ENCODE peak calls at places on chromosomes 1 and 21, in four cellular contexts. One of them, this sample, is unnamed.

GRCh38 chr1:9807541-9807940 is 16.2 kb downstream of the CLSTN1 start:
- DNase-seq in WTC11: no peak
- DNase-seq in K562: no peak
- DNase-seq in HepG2: no peak
- DNase-seq in this sample: no peak

GRCh38 chr1:27366411-27367159 is at the start of gene MAP3K6:
- DNase-seq in WTC11: peak
- DNase-seq in K562: peak
- DNase-seq in HepG2: no peak
- DNase-seq in this sample: peak

GRCh38 chr1:61101461-61102440 is 19.4 kb downstream of the NFIA start:
- DNase-seq in WTC11: no peak
- DNase-seq in K562: no peak
- DNase-seq in HepG2: no peak
- DNase-seq in this sample: no peak

GRCh38 chr1:2240251-2241156 is 12.4 kb downstream of the SKI start:
- DNase-seq in WTC11: no peak
- DNase-seq in K562: no peak
- DNase-seq in HepG2: no peak
- DNase-seq in this sample: no peak

GRCh38 chr1:99590578-99591209 is 55.2 kb upstream of the PALMD start:
- DNase-seq in WTC11: no peak
- DNase-seq in K562: no peak
- DNase-seq in HepG2: no peak
- DNase-seq in this sample: no peak

GRCh38 chr1:203590559-203590958 is 36.1 kb upstream of the ATP2B4 start:
- DNase-seq in WTC11: no peak
- DNase-seq in K562: no peak
- DNase-seq in HepG2: no peak
- DNase-seq in this sample: no peak

GRCh38 chr1:90973897-90974798 is 47.7 kb downstream of the ZNF644 start:
- DNase-seq in WTC11: no peak
- DNase-seq in K562: peak
- DNase-seq in HepG2: no peak
- DNase-seq in this sample: no peak

GRCh38 chr1:229388876-229389580 is 44.9 kb downstream of the ACTA1 start:
- DNase-seq in WTC11: no peak
- DNase-seq in K562: no peak
- DNase-seq in HepG2: no peak
- DNase-seq in this sample: no peak

GRCh38 chr1:77686784-77687518 is 4.5 kb upstream of the ZZZ3 start:
- DNase-seq in WTC11: peak
- DNase-seq in K562: no peak
- DNase-seq in HepG2: no peak
- DNase-seq in this sample: no peak

GRCh38 chr1:165225650-165226049 is 130.9 kb downstream of the LMX1A start:
- DNase-seq in WTC11: no peak
- DNase-seq in K562: no peak
- DNase-seq in HepG2: no peak
- DNase-seq in this sample: no peak
- TF ChIP-seq ELF4 in WTC11: no peak
- TF ChIP-seq ELF4 in K562: no peak
- TF ChIP-seq ELF4 in HepG2: no peak
- TF ChIP-seq ELF4 in this sample: no peak

GRCh38 chr1:53303651-53304515 is 24.0 kb downstream of the LRP8 start:
- DNase-seq in WTC11: no peak
- DNase-seq in K562: no peak
- DNase-seq in HepG2: no peak
- DNase-seq in this sample: no peak
- TF ChIP-seq ELF4 in WTC11: no peak
- TF ChIP-seq ELF4 in K562: no peak
- TF ChIP-seq ELF4 in HepG2: no peak
- TF ChIP-seq ELF4 in this sample: no peak

GRCh38 chr1:162993866-162994265 is 75.3 kb upstream of the RGS4 start:
- DNase-seq in WTC11: no peak
- DNase-seq in K562: no peak
- DNase-seq in HepG2: no peak
- DNase-seq in this sample: no peak

GRCh38 chr1:162997499-162998285 is 71.5 kb upstream of the RGS4 start:
- DNase-seq in WTC11: no peak
- DNase-seq in K562: no peak
- DNase-seq in HepG2: no peak
- DNase-seq in this sample: no peak

GRCh38 chr1:162992945-162993344 is 76.2 kb upstream of the RGS4 start:
- DNase-seq in WTC11: no peak
- DNase-seq in K562: no peak
- DNase-seq in HepG2: no peak
- DNase-seq in this sample: no peak

GRCh38 chr1:162996261-162996660 is 72.9 kb upstream of the RGS4 start:
- DNase-seq in WTC11: no peak
- DNase-seq in K562: no peak
- DNase-seq in HepG2: no peak
- DNase-seq in this sample: no peak

DNA sequence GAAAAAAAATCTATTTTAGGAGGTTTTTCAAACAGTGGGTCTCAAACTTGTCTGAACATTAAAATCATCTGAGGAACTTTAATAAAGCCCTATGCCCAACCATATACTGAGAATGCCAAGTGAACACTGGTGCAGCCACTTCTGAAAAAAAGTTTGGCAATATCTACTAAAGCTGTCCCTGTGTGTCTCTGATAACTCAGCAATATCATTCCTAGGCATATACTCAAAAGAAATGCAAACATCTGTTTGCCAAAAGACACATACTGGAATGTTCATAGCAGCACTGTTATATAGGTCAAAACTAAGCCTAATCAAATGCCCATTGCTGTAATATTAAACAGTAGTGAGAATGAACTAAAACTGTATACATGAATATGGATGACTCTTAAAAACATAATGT is 74.2 kb upstream of the RGS4 start:
- DNase-seq in WTC11: no peak
- DNase-seq in K562: no peak
- DNase-seq in HepG2: no peak
- DNase-seq in this sample: no peak
- TF ChIP-seq ELF4 in WTC11: no peak
- TF ChIP-seq ELF4 in K562: no peak
- TF ChIP-seq ELF4 in HepG2: no peak
- TF ChIP-seq ELF4 in this sample: no peak

DNA sequence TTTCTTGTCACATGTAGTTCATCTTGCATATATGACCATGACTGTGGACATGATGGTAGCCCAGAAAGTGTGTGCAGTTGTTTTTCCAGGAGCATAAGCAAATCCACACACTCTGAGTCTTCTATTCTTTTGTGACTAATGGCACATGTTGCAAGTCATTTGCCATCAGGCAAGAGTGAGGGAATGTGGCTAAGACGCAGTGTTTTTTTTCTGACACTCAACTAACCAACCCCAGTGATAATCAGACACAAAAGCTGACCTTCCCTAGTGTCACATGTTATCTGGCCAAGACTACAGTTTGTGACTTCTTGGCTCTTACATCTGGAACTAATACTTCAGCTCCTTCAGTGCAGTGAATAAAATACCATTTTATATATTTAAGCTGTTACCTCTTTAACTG is 108.8 kb downstream of the ITSN1 start:
- DNase-seq in WTC11: no peak
- DNase-seq in K562: peak
- DNase-seq in HepG2: no peak
- DNase-seq in this sample: no peak
- TF ChIP-seq ELF4 in WTC11: no peak
- TF ChIP-seq ELF4 in K562: no peak
- TF ChIP-seq ELF4 in HepG2: no peak
- TF ChIP-seq ELF4 in this sample: no peak

DNA sequence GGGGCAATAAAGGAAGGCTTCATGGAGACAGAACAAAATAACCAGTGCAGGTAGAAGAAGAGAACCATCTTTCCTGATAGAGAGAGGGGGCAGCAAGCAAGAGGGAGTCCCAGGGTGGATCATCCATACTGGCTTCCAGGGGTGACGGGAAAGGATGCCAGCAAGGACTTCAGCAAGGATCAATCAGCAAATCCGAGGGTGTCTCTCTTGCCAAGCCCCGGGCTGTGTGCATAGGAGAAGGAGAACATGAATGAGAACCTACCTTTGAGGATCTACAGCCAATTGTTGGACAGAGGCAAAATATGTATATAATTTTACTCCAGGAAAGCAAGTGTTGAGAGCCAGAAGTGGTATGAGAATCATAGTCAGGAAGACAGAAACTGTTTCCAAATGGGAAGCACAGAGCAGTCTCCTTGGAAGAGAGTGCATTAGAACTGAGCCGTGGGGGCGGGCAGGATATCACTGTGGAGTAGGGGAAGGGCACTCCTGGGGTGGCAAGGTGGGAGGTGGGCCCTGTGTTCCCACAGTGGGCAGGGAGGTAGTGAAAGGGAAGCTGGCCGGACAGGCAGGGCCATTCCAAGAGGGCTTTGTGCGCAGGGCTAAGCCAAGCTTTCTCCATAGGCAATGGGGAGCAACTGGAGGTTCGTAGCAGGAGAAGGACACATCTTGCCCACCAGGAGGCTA is 1.1 kb upstream of the S100A9 start:
- DNase-seq in WTC11: no peak
- DNase-seq in K562: no peak
- DNase-seq in HepG2: no peak
- DNase-seq in this sample: no peak
- TF ChIP-seq ELF4 in WTC11: no peak
- TF ChIP-seq ELF4 in K562: no peak
- TF ChIP-seq ELF4 in HepG2: no peak
- TF ChIP-seq ELF4 in this sample: no peak

GRCh38 chr1:154534263-154534844 is 24.1 kb downstream of the UBE2Q1 start:
- DNase-seq in WTC11: peak
- DNase-seq in K562: peak
- DNase-seq in HepG2: peak
- DNase-seq in this sample: peak
- TF ChIP-seq ELF4 in WTC11: no peak
- TF ChIP-seq ELF4 in K562: no peak
- TF ChIP-seq ELF4 in HepG2: no peak
- TF ChIP-seq ELF4 in this sample: no peak

GRCh38 chr1:46818591-46818990 is 19.7 kb downstream of the CYP4B1 start:
- DNase-seq in WTC11: no peak
- DNase-seq in K562: no peak
- DNase-seq in HepG2: no peak
- DNase-seq in this sample: no peak

GRCh38 chr1:46820076-46820475 is 21.2 kb downstream of the CYP4B1 start:
- DNase-seq in WTC11: no peak
- DNase-seq in K562: no peak
- DNase-seq in HepG2: no peak
- DNase-seq in this sample: no peak

GRCh38 chr1:46819335-46819734 is 20.5 kb downstream of the CYP4B1 start:
- DNase-seq in WTC11: no peak
- DNase-seq in K562: no peak
- DNase-seq in HepG2: no peak
- DNase-seq in this sample: no peak

GRCh38 chr1:46816930-46817329 is 18.1 kb downstream of the CYP4B1 start:
- DNase-seq in WTC11: no peak
- DNase-seq in K562: no peak
- DNase-seq in HepG2: no peak
- DNase-seq in this sample: no peak

GRCh38 chr1:46817814-46818213 is 19.0 kb downstream of the CYP4B1 start:
- DNase-seq in WTC11: no peak
- DNase-seq in K562: no peak
- DNase-seq in HepG2: no peak
- DNase-seq in this sample: no peak
- TF ChIP-seq ELF4 in WTC11: no peak
- TF ChIP-seq ELF4 in K562: no peak
- TF ChIP-seq ELF4 in HepG2: no peak
- TF ChIP-seq ELF4 in this sample: no peak

GRCh38 chr1:245604979-245605378 is 450.2 kb downstream of the KIF26B start:
- DNase-seq in WTC11: no peak
- DNase-seq in K562: no peak
- DNase-seq in HepG2: no peak
- DNase-seq in this sample: no peak

GRCh38 chr1:245603311-245603865 is 448.6 kb downstream of the KIF26B start:
- DNase-seq in WTC11: no peak
- DNase-seq in K562: no peak
- DNase-seq in HepG2: no peak
- DNase-seq in this sample: no peak

GRCh38 chr1:245599413-245600174 is 444.8 kb downstream of the KIF26B start:
- DNase-seq in WTC11: no peak
- DNase-seq in K562: no peak
- DNase-seq in HepG2: no peak
- DNase-seq in this sample: no peak

GRCh38 chr1:245598524-245599310 is 443.9 kb downstream of the KIF26B start:
- DNase-seq in WTC11: no peak
- DNase-seq in K562: no peak
- DNase-seq in HepG2: no peak
- DNase-seq in this sample: no peak

GRCh38 chr1:245600658-245601057 is 445.9 kb downstream of the KIF26B start:
- DNase-seq in WTC11: no peak
- DNase-seq in K562: no peak
- DNase-seq in HepG2: no peak
- DNase-seq in this sample: no peak
- TF ChIP-seq ELF4 in WTC11: no peak
- TF ChIP-seq ELF4 in K562: no peak
- TF ChIP-seq ELF4 in HepG2: no peak
- TF ChIP-seq ELF4 in this sample: no peak

This sample was measured in HEK293T.